ENCODE peak calls at places on chromosomes 13 and 19, in five cellular contexts. One of them, this sample, is unnamed.
A peak's percentile ranks its signal among the peaks of the same experiment; 100 is the strongest.

GRCh38 chr13:31731923-31732322 is 7.4 kb upstream of the RXFP2 start:
- DNase-seq in tibial nerve: no peak
- DNase-seq in right cardiac atrium: no peak
- DNase-seq in neural progenitor cell: no peak
- DNase-seq in heart right ventricle: no peak
- DNase-seq in this sample: no peak

GRCh38 chr19:5403968-5404640 is 51.1 kb upstream of the ZNRF4 start:
- DNase-seq in tibial nerve: peak; percentile 64
- DNase-seq in right cardiac atrium: peak; percentile 94
- DNase-seq in neural progenitor cell: peak; percentile 98
- DNase-seq in heart right ventricle: peak; percentile 82
- DNase-seq in this sample: no peak

GRCh38 chr13:23922005-23922932 is 25.0 kb upstream of the C1QTNF9B start:
- DNase-seq in tibial nerve: no peak
- DNase-seq in right cardiac atrium: no peak
- DNase-seq in neural progenitor cell: no peak
- DNase-seq in heart right ventricle: no peak
- DNase-seq in this sample: no peak

GRCh38 chr13:42364613-42365000 is 92.7 kb downstream of the AKAP11 start:
- DNase-seq in tibial nerve: no peak
- DNase-seq in right cardiac atrium: no peak
- DNase-seq in neural progenitor cell: peak; percentile 38
- DNase-seq in heart right ventricle: no peak
- DNase-seq in this sample: no peak

GRCh38 chr13:73248711-73249580 is 190.1 kb downstream of the KLF5 start:
- DNase-seq in tibial nerve: no peak
- DNase-seq in right cardiac atrium: no peak
- DNase-seq in neural progenitor cell: no peak
- DNase-seq in heart right ventricle: no peak
- DNase-seq in this sample: no peak

GRCh38 chr19:6767357-6768235 is at the start of gene SH2D3A:
- DNase-seq in tibial nerve: no peak
- DNase-seq in right cardiac atrium: peak; percentile 84
- DNase-seq in neural progenitor cell: peak; percentile 96
- DNase-seq in heart right ventricle: peak; percentile 41
- DNase-seq in this sample: peak; percentile 96

GRCh38 chr13:33351324-33351723 is 65.8 kb upstream of the STARD13 start:
- DNase-seq in tibial nerve: no peak
- DNase-seq in right cardiac atrium: no peak
- DNase-seq in neural progenitor cell: no peak
- DNase-seq in heart right ventricle: peak; percentile 36
- DNase-seq in this sample: no peak

GRCh38 chr19:51702103-51702753 is 9.1 kb downstream of the SPACA6 start:
- DNase-seq in tibial nerve: peak; percentile 88
- DNase-seq in right cardiac atrium: peak; percentile 94
- DNase-seq in neural progenitor cell: peak; percentile 85
- DNase-seq in heart right ventricle: peak; percentile 67
- DNase-seq in this sample: peak; percentile 88

GRCh38 chr19:17948967-17949930 is 16.4 kb downstream of the CCDC124 start:
- DNase-seq in tibial nerve: no peak
- DNase-seq in right cardiac atrium: no peak
- DNase-seq in neural progenitor cell: peak; percentile 43
- DNase-seq in heart right ventricle: no peak
- DNase-seq in this sample: peak; percentile 57

GRCh38 chr19:16371540-16371986 is 46.9 kb downstream of the KLF2 start:
- DNase-seq in tibial nerve: no peak
- DNase-seq in right cardiac atrium: peak; percentile 89
- DNase-seq in neural progenitor cell: no peak
- DNase-seq in heart right ventricle: peak; percentile 44
- DNase-seq in this sample: peak; percentile 83

GRCh38 chr13:19665427-19665859 is 32.0 kb downstream of the MPHOSPH8 start:
- DNase-seq in tibial nerve: no peak
- DNase-seq in right cardiac atrium: peak; percentile 68
- DNase-seq in neural progenitor cell: no peak
- DNase-seq in heart right ventricle: no peak
- DNase-seq in this sample: no peak

GRCh38 chr19:49700563-49700962 is 9.6 kb downstream of the CPT1C start:
- DNase-seq in tibial nerve: no peak
- DNase-seq in right cardiac atrium: no peak
- DNase-seq in neural progenitor cell: no peak
- DNase-seq in heart right ventricle: no peak
- DNase-seq in this sample: no peak

DNA sequence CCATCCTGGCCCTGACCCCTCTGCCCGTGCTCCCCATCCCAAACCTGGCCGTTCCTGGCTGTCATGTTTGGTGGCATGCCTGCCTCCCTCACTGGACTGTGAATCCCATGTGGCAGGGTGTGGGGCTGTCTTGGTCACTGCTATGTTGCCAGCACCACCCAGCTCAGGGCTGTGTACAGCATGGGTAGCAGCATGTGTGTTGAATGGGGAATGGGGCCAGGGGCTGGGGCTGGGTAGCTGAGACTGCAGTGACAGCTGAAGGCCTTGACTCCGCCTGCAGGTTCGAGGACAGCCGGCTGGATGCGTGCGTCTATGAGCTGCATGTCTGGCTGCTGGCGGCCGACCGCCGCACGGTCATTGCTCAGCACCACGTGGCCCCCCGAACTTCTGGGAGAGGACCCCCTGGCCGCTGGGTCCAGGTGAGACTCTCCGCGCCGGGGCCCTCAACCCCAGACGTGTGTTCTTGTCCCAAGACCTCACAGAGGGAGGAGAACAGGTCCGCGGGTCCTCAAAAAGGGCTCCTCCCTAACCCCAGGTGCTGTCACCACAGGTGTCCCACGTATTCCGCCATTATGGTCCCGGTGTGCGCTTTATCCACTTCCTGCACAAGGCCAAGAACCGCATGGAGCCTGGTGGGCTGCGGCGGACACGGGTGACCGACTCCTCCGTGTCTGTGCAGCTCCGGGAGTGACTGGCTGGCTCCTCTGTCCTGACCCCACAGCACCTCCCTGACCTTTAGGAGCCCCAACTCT is 3.5 kb downstream of the NCCRP1 start:
- DNase-seq in tibial nerve: no peak
- DNase-seq in right cardiac atrium: peak; percentile 48
- DNase-seq in neural progenitor cell: no peak
- DNase-seq in heart right ventricle: no peak
- DNase-seq in this sample: no peak
- H3K27me3 ChIP-seq in tibial nerve: no peaks in the 10 kb centered on the region
- H3K27me3 ChIP-seq in right cardiac atrium: no peaks in the 10 kb centered on the region
- H3K27me3 ChIP-seq in neural progenitor cell: peaks cover 59% of the 10 kb centered on the region
- H3K27me3 ChIP-seq in heart right ventricle: peaks cover 99% of the 10 kb centered on the region
- H3K27me3 ChIP-seq in this sample: no peaks in the 10 kb centered on the region

GRCh38 chr19:33118643-33119042 is 13.3 kb upstream of the WDR88 start:
- DNase-seq in tibial nerve: no peak
- DNase-seq in right cardiac atrium: no peak
- DNase-seq in neural progenitor cell: no peak
- DNase-seq in heart right ventricle: no peak
- DNase-seq in this sample: no peak
- H3K27me3 ChIP-seq in tibial nerve: no peaks in the 10 kb centered on the region
- H3K27me3 ChIP-seq in right cardiac atrium: no peaks in the 10 kb centered on the region
- H3K27me3 ChIP-seq in neural progenitor cell: no peaks in the 10 kb centered on the region
- H3K27me3 ChIP-seq in heart right ventricle: no peaks in the 10 kb centered on the region
- H3K27me3 ChIP-seq in this sample: no peaks in the 10 kb centered on the region

GRCh38 chr13:47708386-47708785 is 292.7 kb downstream of the SUCLA2 start:
- DNase-seq in tibial nerve: no peak
- DNase-seq in right cardiac atrium: no peak
- DNase-seq in neural progenitor cell: no peak
- DNase-seq in heart right ventricle: no peak
- DNase-seq in this sample: no peak
- H3K27me3 ChIP-seq in tibial nerve: no peaks in the 10 kb centered on the region
- H3K27me3 ChIP-seq in right cardiac atrium: no peaks in the 10 kb centered on the region
- H3K27me3 ChIP-seq in neural progenitor cell: no peaks in the 10 kb centered on the region
- H3K27me3 ChIP-seq in heart right ventricle: no peaks in the 10 kb centered on the region
- H3K27me3 ChIP-seq in this sample: no peaks in the 10 kb centered on the region

DNA sequence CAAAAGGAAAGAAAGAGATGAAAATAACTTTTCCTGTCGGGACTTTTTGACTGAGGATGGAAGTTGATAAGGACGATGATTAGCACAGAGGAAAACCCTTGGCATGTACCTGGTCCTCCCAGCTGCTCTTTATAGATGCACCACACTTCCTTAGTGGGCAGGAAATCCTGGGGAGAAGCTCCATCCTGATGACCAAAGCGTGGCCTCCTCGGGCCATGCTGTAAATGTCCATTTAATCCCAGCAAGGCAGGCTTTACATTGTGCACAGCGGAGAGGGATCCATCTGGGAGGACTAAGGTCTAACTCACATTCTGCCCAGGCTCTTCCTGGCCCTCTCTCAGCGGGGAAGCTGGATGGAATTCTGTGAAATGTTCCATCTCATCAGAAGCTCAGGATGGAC is 113.5 kb downstream of the COL4A2 start:
- DNase-seq in tibial nerve: no peak
- DNase-seq in right cardiac atrium: no peak
- DNase-seq in neural progenitor cell: no peak
- DNase-seq in heart right ventricle: peak; percentile 6
- DNase-seq in this sample: no peak
- H3K27me3 ChIP-seq in tibial nerve: no peaks in the 10 kb centered on the region
- H3K27me3 ChIP-seq in right cardiac atrium: no peaks in the 10 kb centered on the region
- H3K27me3 ChIP-seq in neural progenitor cell: no peaks in the 10 kb centered on the region
- H3K27me3 ChIP-seq in heart right ventricle: no peaks in the 10 kb centered on the region
- H3K27me3 ChIP-seq in this sample: no peaks in the 10 kb centered on the region

DNA sequence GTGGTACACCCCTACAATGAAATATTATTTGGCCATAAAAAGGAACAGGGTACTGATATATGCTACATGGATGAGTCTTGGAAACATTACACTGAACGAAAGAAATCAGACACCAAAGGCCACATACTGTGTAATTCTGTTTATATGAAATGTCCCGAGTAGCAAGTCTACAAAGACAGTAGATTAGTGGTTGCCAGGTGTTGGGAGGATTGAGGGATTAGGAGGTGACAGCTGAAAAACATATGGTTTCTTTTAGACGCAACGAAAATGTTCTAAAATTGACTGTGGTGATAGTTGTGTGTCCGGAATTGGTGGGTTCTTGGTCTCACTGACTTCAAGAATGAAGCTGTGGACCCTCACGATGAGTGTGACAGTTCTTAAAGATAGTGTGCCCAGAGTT is 35.1 kb downstream of the IL17D start:
- DNase-seq in tibial nerve: no peak
- DNase-seq in right cardiac atrium: no peak
- DNase-seq in neural progenitor cell: no peak
- DNase-seq in heart right ventricle: no peak
- DNase-seq in this sample: no peak
- H3K27me3 ChIP-seq in tibial nerve: no peaks in the 10 kb centered on the region
- H3K27me3 ChIP-seq in right cardiac atrium: no peaks in the 10 kb centered on the region
- H3K27me3 ChIP-seq in neural progenitor cell: no peaks in the 10 kb centered on the region
- H3K27me3 ChIP-seq in heart right ventricle: no peaks in the 10 kb centered on the region
- H3K27me3 ChIP-seq in this sample: no peaks in the 10 kb centered on the region

This sample was measured in upper lobe of left lung.